ENCODE peak calls at places on chromosome 1, in seven cellular contexts. A is fibroblast of the aortic adventitia, W is cardiac fibroblast, G is GM20000, C is WTC11, H is psoas muscle, P is fibroblast of pulmonary artery. Z is an unnamed sample.
A peak's percentile ranks its signal among the peaks of the same experiment; 100 is the strongest.

GRCh38 chr1:3352952-3353331 is 101.5 kb upstream of the ARHGEF16 start:
- DNase-seq in A (peak; percentile 60), C (no peak), W (peak; percentile 11), H (no peak), P (peak; percentile 53), G (no peak), Z (peak; percentile 54)

GRCh38 chr1:197838836-197839235 is 63.6 kb upstream of the DENND1B start:
- DNase-seq in P (peak; percentile 86), A (peak; percentile 68), H (no peak), W (peak; percentile 94), C (no peak), G (no peak), Z (peak; percentile 79)

GRCh38 chr1:31372051-31372450 is 825 bp downstream of the FABP3 start:
- DNase-seq in H (no peak), P (no peak), A (no peak), W (no peak), C (no peak), G (no peak), Z (no peak)

GRCh38 chr1:160325252-160325651 is 17.8 kb downstream of the COPA start:
- DNase-seq in H (no peak), G (no peak), C (no peak), W (no peak), A (no peak), P (no peak), Z (no peak)

GRCh38 chr1:34415140-34415539 is 238.4 kb downstream of the C1orf94 start:
- DNase-seq in A (no peak), G (no peak), P (no peak), C (no peak), H (no peak), W (no peak), Z (no peak)

GRCh38 chr1:119285482-119285881 is 83.1 kb upstream of the HAO2 start:
- DNase-seq in G (no peak), P (peak; percentile 82), W (peak; percentile 89), H (no peak), C (no peak), A (peak; percentile 89), Z (peak; percentile 3)

GRCh38 chr1:210332233-210332632 is 3.5 kb downstream of the HHAT start:
- DNase-seq in G (no peak), H (no peak), P (no peak), C (no peak), W (no peak), A (no peak), Z (no peak)

GRCh38 chr1:9590201-9590600 is 1.5 kb downstream of the TMEM201 start:
- DNase-seq in H (no peak), G (no peak), P (no peak), W (no peak), C (no peak), A (no peak), Z (no peak)

GRCh38 chr1:2152914-2153313 is 41.7 kb downstream of the FAAP20 start:
- DNase-seq in G (no peak), H (no peak), A (no peak), P (no peak), W (no peak), C (no peak), Z (no peak)

GRCh38 chr1:209567788-209568187 is 15.7 kb upstream of the CAMK1G start:
- DNase-seq in C (no peak), A (peak; percentile 96), P (peak; percentile 65), H (no peak), G (no peak), W (peak; percentile 29), Z (no peak)

GRCh38 chr1:3393024-3393986 is 61.2 kb upstream of the ARHGEF16 start:
- DNase-seq in A (no peak), H (no peak), C (peak; percentile 47), P (no peak), W (no peak), G (no peak), Z (no peak)

GRCh38 chr1:227940791-227941241 is 6.9 kb downstream of the WNT9A start:
- DNase-seq in W (no peak), H (peak; percentile 23), A (no peak), C (no peak), P (no peak), G (no peak), Z (no peak)

GRCh38 chr1:79431341-79431740 is 424.8 kb upstream of the ADGRL4 start:
- DNase-seq in P (no peak), C (no peak), H (no peak), G (no peak), A (no peak), W (peak; percentile 3), Z (no peak)

GRCh38 chr1:201245082-201245481 is 38.2 kb upstream of the PKP1 start:
- DNase-seq in W (no peak), C (no peak), G (no peak), P (no peak), A (no peak), H (no peak), Z (no peak)

GRCh38 chr1:226308166-226308722 is 720 bp downstream of the LIN9 start:
- DNase-seq in G (no peak), W (peak; percentile 12), P (no peak), H (no peak), C (no peak), A (no peak), Z (no peak)

GRCh38 chr1:41800237-41800902 is 118.4 kb downstream of the HIVEP3 start:
- DNase-seq in H (no peak), W (no peak), C (no peak), G (peak; percentile 25), A (peak; percentile 58), P (no peak), Z (no peak)

GRCh38 chr1:17199267-17200044 is 5.5 kb upstream of the PADI1 start:
- DNase-seq in H (no peak), A (no peak), G (no peak), W (peak; percentile 22), P (no peak), C (no peak), Z (no peak)

GRCh38 chr1:156608036-156608674 is 6.9 kb upstream of the GPATCH4 start:
- DNase-seq in P (peak; percentile 84), A (peak; percentile 82), H (no peak), G (peak; percentile 69), C (peak; percentile 53), W (peak; percentile 83), Z (peak; percentile 82)

GRCh38 chr1:205517763-205518162 is 13.3 kb downstream of the CDK18 start:
- DNase-seq in W (no peak), A (no peak), H (no peak), G (no peak), P (no peak), C (no peak), Z (no peak)
- TF ChIP-seq CTCF in W (no peak), A (no peak), H (no peak), G (no peak), P (no peak), C (no peak), Z (no peak)

GRCh38 chr1:91505086-91505485 is 4.4 kb downstream of the CDC7 start:
- DNase-seq in C (no peak), G (no peak), A (no peak), P (no peak), W (no peak), H (no peak), Z (no peak)

GRCh38 chr1:91503975-91504530 is 3.4 kb downstream of the CDC7 start:
- DNase-seq in A (no peak), C (no peak), H (no peak), P (no peak), G (no peak), W (no peak), Z (peak; percentile 34)

GRCh38 chr1:91502882-91503184 is 2.2 kb downstream of the CDC7 start:
- DNase-seq in C (no peak), G (peak; percentile 13), P (peak; percentile 52), A (peak; percentile 55), W (peak; percentile 62), H (no peak), Z (peak; percentile 51)

GRCh38 chr1:91502138-91502881 is 1.7 kb downstream of the CDC7 start:
- DNase-seq in H (no peak), G (no peak), C (no peak), P (no peak), W (peak; percentile 9), A (no peak), Z (no peak)

DNA sequence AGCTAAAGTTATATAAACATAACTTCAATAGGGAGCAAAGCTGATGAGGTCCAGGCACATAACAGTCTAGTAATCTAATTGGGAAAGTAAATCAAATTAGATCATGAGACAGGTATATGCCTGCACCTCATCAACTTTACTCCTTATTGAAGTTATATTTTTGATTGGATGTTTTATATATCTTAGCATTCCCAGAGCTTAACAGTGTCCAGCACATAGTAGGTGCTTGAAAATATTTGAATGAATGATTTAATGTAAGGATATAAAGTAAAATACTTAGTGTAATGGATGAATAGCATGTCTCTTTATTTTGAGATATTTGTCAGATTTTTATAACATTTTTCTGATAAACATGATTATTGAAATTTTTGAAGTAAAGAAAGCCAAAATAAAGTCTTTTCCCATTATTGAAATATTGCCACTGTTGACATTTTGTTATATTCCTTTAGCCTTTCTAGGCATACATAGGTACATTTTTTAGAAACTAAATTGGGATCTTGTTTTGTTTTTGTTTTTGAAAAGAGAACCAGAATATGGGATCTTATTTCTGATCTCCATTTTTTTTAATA is 2.8 kb downstream of the CDC7 start:
- DNase-seq in W (no peak), H (no peak), G (no peak), P (no peak), C (no peak), A (no peak), Z (no peak)
- TF ChIP-seq CTCF in W (no peak), H (no peak), G (no peak), P (no peak), C (no peak), A (no peak), Z (no peak)

GRCh38 chr1:68115308-68115707 is 64.9 kb upstream of the DIRAS3 start:
- DNase-seq in W (no peak), P (no peak), A (no peak), G (no peak), H (no peak), C (no peak), Z (no peak)

GRCh38 chr1:68107771-68108170 is 57.3 kb upstream of the DIRAS3 start:
- DNase-seq in H (no peak), C (no peak), G (no peak), P (peak; percentile 57), A (peak; percentile 61), W (peak; percentile 69), Z (no peak)

GRCh38 chr1:68113961-68114360 is 63.5 kb upstream of the DIRAS3 start:
- DNase-seq in P (no peak), G (no peak), H (no peak), C (no peak), W (no peak), A (no peak), Z (no peak)

GRCh38 chr1:68112835-68113243 is 62.4 kb upstream of the DIRAS3 start:
- DNase-seq in C (no peak), H (no peak), A (peak; percentile 94), P (peak; percentile 89), G (no peak), W (peak; percentile 91), Z (no peak)

GRCh38 chr1:68111804-68112436 is 61.5 kb upstream of the DIRAS3 start:
- DNase-seq in W (peak; percentile 92), H (peak; percentile 59), P (peak; percentile 95), G (no peak), C (peak; percentile 17), A (peak; percentile 96), Z (peak; percentile 32)
- TF ChIP-seq CTCF in W (peak; percentile 74), H (peak; percentile 60), P (peak; percentile 86), G (no peak), C (no peak), A (peak; percentile 79), Z (peak; percentile 18)

GRCh38 chr1:38152351-38153082 is 105.9 kb upstream of the POU3F1 start:
- DNase-seq in W (no peak), H (no peak), P (no peak), G (no peak), C (no peak), A (no peak), Z (peak; percentile 31)
- TF ChIP-seq CTCF in W (no peak), H (peak; percentile 29), P (no peak), G (peak; percentile 4), C (no peak), A (no peak), Z (no peak)

GRCh38 chr1:219805191-219805590 is 123.2 kb downstream of the SLC30A10 start:
- DNase-seq in C (no peak), H (no peak), A (peak; percentile 30), W (no peak), G (no peak), P (no peak), Z (no peak)
- TF ChIP-seq CTCF in C (no peak), H (no peak), A (peak; percentile 26), W (no peak), G (no peak), P (peak; percentile 15), Z (no peak)

Z was measured in NB4.